ENCODE peak calls at places on chromosomes 16 and 17, in nine cellular contexts. V is spleen, X is H1, R is HCT116, Q is stomach, G is sigmoid colon, A is breast epithelium, O is HepG2, K is Panc1. C is an unnamed sample.

GRCh38 chr17:56203430-56203829 is 50.2 kb downstream of the ANKFN1 start:
- DNase-seq in Q (no peak), X (no peak), K (no peak), O (peak; percentile 7), G (no peak), V (no peak), A (no peak), R (peak; percentile 49), C (no peak)

GRCh38 chr16:27969574-27969973 is 93.9 kb downstream of the GSG1L start:
- DNase-seq in R (no peak), Q (no peak), X (no peak), V (no peak), O (no peak), K (no peak), A (no peak), G (no peak), C (no peak)

GRCh38 chr17:59456428-59456827 is 109.0 kb upstream of the DHX40 start:
- DNase-seq in Q (no peak), A (no peak), X (no peak), K (no peak), R (no peak), G (no peak), O (no peak), V (no peak), C (no peak)

GRCh38 chr16:22397459-22397858 is 23.0 kb upstream of the CDR2 start:
- DNase-seq in Q (no peak), G (no peak), R (no peak), V (no peak), O (no peak), X (no peak), K (no peak), A (peak; percentile 64), C (no peak)

GRCh38 chr16:306911-307370 is 24.0 kb downstream of the PDIA2 start:
- DNase-seq in R (no peak), O (no peak), G (no peak), K (no peak), V (no peak), X (no peak), Q (no peak), A (no peak), C (no peak)

GRCh38 chr16:68732741-68733399 is 4.2 kb upstream of the CDH1 start:
- DNase-seq in R (no peak), O (no peak), X (no peak), G (no peak), V (no peak), A (no peak), Q (no peak), K (no peak), C (peak; percentile 50)

GRCh38 chr17:39972271-39972670 is 8.3 kb upstream of the PSMD3 start:
- DNase-seq in A (no peak), G (no peak), X (no peak), O (no peak), V (no peak), R (no peak), Q (no peak), K (no peak), C (no peak)

GRCh38 chr17:1060991-1061390 is 64.1 kb downstream of the TIMM22 start:
- DNase-seq in V (no peak), R (peak; percentile 93), Q (peak; percentile 87), K (peak; percentile 92), X (no peak), A (peak; percentile 73), G (peak; percentile 79), O (no peak), C (no peak)

DNA sequence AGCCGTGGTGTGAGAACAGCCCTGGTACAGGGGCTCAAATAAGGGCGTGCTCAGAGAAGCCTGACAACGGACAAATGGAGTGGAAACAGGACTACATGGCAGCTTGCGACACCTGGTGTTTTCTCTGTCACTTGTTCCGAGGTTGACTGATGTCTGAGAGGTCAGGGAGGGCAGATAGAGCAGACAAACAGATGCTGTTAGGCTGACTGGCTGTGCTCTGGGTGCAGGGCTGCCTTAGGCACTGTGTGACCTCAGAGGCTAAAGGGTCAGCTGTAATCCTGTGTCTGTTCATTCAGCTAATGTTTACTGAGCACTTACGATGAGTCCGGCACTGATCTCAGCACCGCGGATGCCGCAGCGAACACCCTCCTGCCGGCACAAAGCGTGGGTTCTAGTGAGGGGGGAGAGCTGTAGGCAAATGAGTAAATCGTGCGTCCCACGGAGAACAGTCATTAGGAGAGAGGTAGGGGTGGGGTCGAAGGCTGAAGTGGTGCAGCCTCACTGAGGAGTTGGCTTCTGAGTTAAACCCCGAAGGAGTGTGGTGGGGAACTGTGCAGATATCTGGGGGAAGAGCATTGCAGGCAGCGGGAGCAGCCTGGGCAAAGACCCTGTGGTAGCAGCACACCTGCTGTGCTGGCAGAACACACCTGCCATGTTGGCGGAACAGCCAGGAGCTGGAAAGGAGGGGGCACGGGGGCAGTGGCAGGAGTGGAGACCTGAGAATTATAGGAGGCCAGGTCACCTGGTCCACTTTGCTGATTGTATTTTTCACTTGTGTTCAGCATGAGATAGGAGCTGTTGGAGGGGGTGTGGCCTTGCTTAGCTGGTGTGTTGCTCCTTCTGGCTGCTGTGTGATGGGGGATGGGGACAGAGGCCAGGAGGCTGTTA is 35.0 kb downstream of the GPT2 start:
- DNase-seq in K (no peak), G (no peak), X (no peak), R (no peak), V (no peak), Q (peak; percentile 86), O (peak; percentile 97), A (no peak), C (no peak)
- TF ChIP-seq CTCF in K (no peak), G (no peak), X (no peak), R (no peak), V (peak; percentile 22), Q (no peak), O (peak; percentile 96), A (no peak), C (no peak)

GRCh38 chr16:67243481-67243880 is 3.8 kb downstream of the FHOD1 start:
- DNase-seq in V (peak; percentile 73), X (no peak), A (no peak), K (no peak), O (no peak), R (no peak), Q (no peak), G (no peak), C (no peak)

GRCh38 chr16:67246081-67246944 is 968 bp downstream of the FHOD1 start:
- DNase-seq in O (peak; percentile 87), R (peak; percentile 84), X (peak; percentile 93), Q (peak; percentile 95), G (peak; percentile 89), K (no peak), A (peak; percentile 90), V (peak; percentile 93), C (peak; percentile 97)

GRCh38 chr16:67245189-67245585 is 2.1 kb downstream of the FHOD1 start:
- DNase-seq in K (no peak), V (peak; percentile 74), O (no peak), G (peak; percentile 56), Q (no peak), R (no peak), X (no peak), A (no peak), C (no peak)

GRCh38 chr16:67245674-67246080 is 1.6 kb downstream of the FHOD1 start:
- DNase-seq in X (no peak), R (no peak), A (peak; percentile 61), O (no peak), Q (no peak), V (no peak), G (no peak), K (no peak), C (no peak)

DNA sequence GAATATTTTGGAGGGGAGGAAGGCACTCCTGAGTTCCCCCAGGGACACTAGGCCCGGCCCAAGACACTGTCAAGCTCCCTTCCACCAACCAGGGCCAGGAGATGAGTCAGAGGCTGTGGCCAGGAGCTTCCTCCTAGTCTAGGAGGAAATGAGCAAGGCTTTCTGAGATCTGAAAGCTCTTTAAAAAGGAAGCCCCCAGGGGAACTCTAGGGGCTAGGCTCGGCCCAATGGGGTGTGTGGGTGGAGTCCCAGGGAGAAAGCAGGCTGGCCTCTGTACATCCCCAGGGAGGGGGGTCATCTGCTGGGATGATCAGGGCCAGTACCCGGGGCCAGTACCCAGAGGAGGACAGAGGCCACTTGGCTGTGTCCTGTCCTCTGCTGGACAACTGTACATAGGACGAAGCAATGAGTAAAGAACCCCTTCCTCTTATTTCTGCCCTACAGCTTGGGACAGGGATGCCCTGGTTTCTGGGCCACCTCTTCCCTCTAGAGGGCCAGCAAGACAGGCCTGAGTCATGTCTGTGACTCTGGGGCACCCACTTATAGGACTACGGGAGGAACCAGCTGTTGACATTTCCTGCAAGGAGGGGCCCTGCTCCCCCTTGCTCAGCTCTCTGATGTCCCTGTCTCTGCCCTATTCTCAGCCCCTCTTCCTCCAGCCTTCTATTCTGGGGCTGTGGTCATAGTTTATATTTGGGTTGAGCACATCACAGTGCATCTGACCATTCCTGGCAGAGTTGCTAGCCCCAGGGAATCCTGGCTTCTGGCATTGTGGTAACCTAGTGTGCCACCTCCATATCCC is 2.7 kb downstream of the FHOD1 start:
- DNase-seq in R (peak; percentile 63), O (no peak), G (peak; percentile 83), V (peak; percentile 95), X (no peak), A (peak; percentile 77), Q (peak; percentile 68), K (no peak), C (no peak)
- TF ChIP-seq POLR2AphosphoS5 in R (peak; percentile 74), O (no peak), G (peak; percentile 14), V (peak; percentile 83), X (no peak), A (no peak), Q (no peak), K (no peak), C (no peak)

GRCh38 chr16:79601092-79601977 is 798 bp upstream of the MAF start:
- DNase-seq in A (peak; percentile 31), Q (peak; percentile 72), O (peak; percentile 72), V (peak; percentile 85), G (peak; percentile 83), X (no peak), K (no peak), R (no peak), C (peak; percentile 52)

GRCh38 chr16:79599837-79600635 is 501 bp downstream of the MAF start:
- DNase-seq in K (no peak), A (peak; percentile 36), R (no peak), G (peak; percentile 82), X (peak; percentile 77), O (no peak), Q (peak; percentile 72), V (peak; percentile 91), C (peak; percentile 74)

GRCh38 chr16:79599256-79599836 is 1.2 kb downstream of the MAF start:
- DNase-seq in X (peak; percentile 69), O (no peak), A (no peak), Q (no peak), R (no peak), G (peak; percentile 66), K (no peak), V (peak; percentile 87), C (peak; percentile 45)

GRCh38 chr16:79601978-79602609 is 1.6 kb upstream of the MAF start:
- DNase-seq in O (peak; percentile 76), Q (peak; percentile 86), K (peak; percentile 30), X (peak; percentile 89), A (peak; percentile 76), V (peak; percentile 83), R (no peak), G (peak; percentile 87), C (peak; percentile 88)

DNA sequence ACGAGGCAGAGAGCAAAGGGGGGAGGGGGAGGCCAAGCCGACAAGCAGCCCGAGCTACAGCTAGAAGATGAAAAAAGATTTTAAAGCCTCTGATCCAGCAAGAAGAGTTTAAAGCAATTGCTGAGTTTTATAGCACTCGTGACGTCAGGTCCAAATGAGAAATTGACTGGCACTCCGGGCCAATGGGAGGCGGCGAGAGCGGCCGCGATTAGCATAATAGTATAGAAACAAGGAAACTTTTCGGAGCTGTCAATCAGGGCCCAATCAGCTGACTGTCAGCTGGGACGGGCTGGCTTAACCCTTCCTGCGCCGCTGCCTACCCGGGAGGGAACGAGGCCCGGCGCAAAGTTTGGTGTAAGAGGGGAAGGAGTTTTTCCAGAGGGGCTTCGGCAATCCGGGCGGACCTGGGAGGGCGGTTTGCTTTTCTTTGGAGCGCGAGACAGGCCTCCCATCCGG is at the start of gene MAF:
- DNase-seq in Q (peak; percentile 95), A (peak; percentile 92), X (peak; percentile 86), V (peak; percentile 93), G (peak; percentile 95), R (no peak), K (no peak), O (peak; percentile 58), C (peak; percentile 91)
- H3K4me3 ChIP-seq in Q (peak within 1 kb of the TSS; percentile 89), A (peak within 1 kb of the TSS; percentile 79), X (peak within 1 kb of the TSS; percentile 70), V (peak within 1 kb of the TSS; percentile 61), G (peak within 1 kb of the TSS; percentile 72), R (no peak within 1 kb of the TSS), K (peak within 1 kb of the TSS; percentile 32), O (peak within 1 kb of the TSS; percentile 44), C (peak within 1 kb of the TSS; percentile 74)

DNA sequence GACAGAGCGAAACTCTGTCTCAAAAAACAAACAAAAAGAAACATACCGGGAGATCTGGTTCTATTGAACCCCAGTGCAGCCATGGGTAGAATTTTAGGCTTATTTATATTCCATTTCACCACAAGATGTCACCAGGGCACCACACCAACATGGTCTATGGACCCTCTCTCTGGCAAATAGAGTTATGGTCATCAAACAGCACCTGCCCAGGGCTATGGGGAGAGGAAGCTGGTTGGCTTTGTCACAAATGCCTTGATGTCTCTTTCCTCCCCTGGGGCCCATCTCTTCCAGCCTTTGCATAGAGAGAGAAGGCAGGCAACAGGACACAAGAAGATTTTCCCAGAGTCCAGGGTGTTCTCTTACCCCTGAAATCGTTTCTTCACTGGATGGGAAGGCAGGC is 128.4 kb downstream of the WWOX start:
- DNase-seq in Q (no peak), A (no peak), R (no peak), O (peak; percentile 74), G (no peak), K (no peak), X (peak; percentile 43), V (no peak), C (peak; percentile 64)
- TF ChIP-seq CTCF in Q (no peak), A (no peak), R (peak; percentile 29), O (peak; percentile 87), G (no peak), K (peak; percentile 55), X (no peak), V (no peak), C (peak; percentile 57)

C was measured in GM23338.